ENCODE peak calls at places on chromosome 2, in seven cellular contexts. F is stimulated activated CD4-positive, alpha-beta T cell treated with anti-CD3 and anti-CD28 coated beads, Interleukin-4, amount 100 ng/mL, for 48 hours; S is CD8-positive, alpha-beta memory T cell; D is RPMI7951; C is CMK; K is stimulated activated CD8-positive, alpha-beta memory T cell treated with anti-CD3 and anti-CD28 coated beads, Interleukin-15, amount 100 ng/mL, for 48 hours; M is NCI-H1417 treated with DMSO at 0.1 percent for 48 hours. I is an unnamed sample.

GRCh38 chr2:204050681-204051080 is 114.1 kb downstream of the ICOS start:
- DNase-seq in C (no peak), D (no peak), F (no peak), S (no peak), M (no peak), K (no peak), I (no peak)

GRCh38 chr2:32678825-32679224 is 51.0 kb downstream of the TTC27 start:
- DNase-seq in D (peak), K (no peak), S (no peak), C (no peak), F (no peak), M (no peak), I (no peak)

GRCh38 chr2:194087569-194087968 is 1569.5 kb upstream of the SLC39A10 start:
- DNase-seq in F (no peak), S (no peak), D (no peak), C (no peak), M (no peak), K (no peak), I (no peak)

GRCh38 chr2:179263460-179264237 is 983 bp downstream of the SESTD1 start:
- DNase-seq in M (no peak), S (no peak), D (peak), C (no peak), F (peak), K (no peak), I (no peak)

GRCh38 chr2:211816739-211817138 is 721.9 kb downstream of the ERBB4 start:
- DNase-seq in K (no peak), D (no peak), F (no peak), C (no peak), S (no peak), M (peak), I (peak)

GRCh38 chr2:237491515-237492118 is 4.6 kb downstream of the MLPH start:
- DNase-seq in F (no peak), S (no peak), M (no peak), D (no peak), C (no peak), K (no peak), I (no peak)

GRCh38 chr2:11688222-11689069 is 18.5 kb upstream of the NTSR2 start:
- DNase-seq in F (peak), S (peak), M (no peak), K (peak), D (peak), C (peak), I (no peak)

GRCh38 chr2:32947484-32948143 is 861 bp downstream of the LTBP1 start:
- DNase-seq in S (no peak), K (no peak), F (no peak), M (no peak), D (peak), C (no peak), I (no peak)

GRCh38 chr2:17133052-17133671 is 385.1 kb downstream of the RAD51AP2 start:
- DNase-seq in S (no peak), C (no peak), K (no peak), M (no peak), D (no peak), F (no peak), I (no peak)

GRCh38 chr2:207133493-207133861 is 32.3 kb downstream of the KLF7 start:
- DNase-seq in M (peak), D (no peak), F (no peak), C (no peak), K (no peak), S (no peak), I (peak)

GRCh38 chr2:188478724-188479123 is 187.1 kb downstream of the GULP1 start:
- DNase-seq in C (no peak), S (no peak), D (peak), F (no peak), K (no peak), M (no peak), I (no peak)

GRCh38 chr2:43305006-43305405 is 78.6 kb upstream of the ZFP36L2 start:
- DNase-seq in C (no peak), M (no peak), F (no peak), D (no peak), S (no peak), K (no peak), I (no peak)

GRCh38 chr2:45028276-45028675 is 19.0 kb upstream of the SIX2 start:
- DNase-seq in S (no peak), M (no peak), D (peak), C (no peak), K (no peak), F (no peak), I (no peak)

GRCh38 chr2:14673351-14673875 is 40.9 kb downstream of the LRATD1 start:
- DNase-seq in M (no peak), D (peak), K (no peak), S (no peak), C (no peak), F (no peak), I (no peak)

GRCh38 chr2:203394519-203395227 is 66.5 kb downstream of the ABI2 start:
- DNase-seq in D (no peak), C (no peak), K (no peak), F (no peak), S (no peak), M (no peak), I (no peak)

GRCh38 chr2:71811726-71812125 is 335.9 kb downstream of the CYP26B1 start:
- DNase-seq in K (no peak), D (no peak), C (no peak), M (no peak), F (no peak), S (no peak), I (no peak)

GRCh38 chr2:105746177-105747080 is 1.7 kb downstream of the NCK2 start:
- DNase-seq in S (peak), F (peak), K (peak), M (no peak), D (no peak), C (no peak), I (no peak)

GRCh38 chr2:239690651-239691631 is 290.1 kb upstream of the HDAC4 start:
- DNase-seq in M (no peak), S (no peak), F (no peak), C (no peak), K (no peak), D (no peak), I (no peak)

GRCh38 chr2:39120771-39121522 is at the start of gene SOS1:
- DNase-seq in C (peak), S (peak), F (peak), M (peak), D (peak), K (peak), I (peak)

GRCh38 chr2:16227811-16228462 is 287.6 kb downstream of the MYCN start:
- DNase-seq in M (no peak), F (no peak), C (no peak), D (no peak), K (no peak), S (no peak), I (no peak)

GRCh38 chr2:163370169-163370886 is 365.5 kb downstream of the FIGN start:
- DNase-seq in C (no peak), S (no peak), F (no peak), K (no peak), D (peak), M (no peak), I (no peak)

GRCh38 chr2:197838036-197838435 is 33.6 kb downstream of the PLCL1 start:
- DNase-seq in M (no peak), F (peak), K (no peak), D (peak), S (no peak), C (no peak), I (no peak)

GRCh38 chr2:161134547-161135518 is 25.4 kb upstream of the TANK start:
- DNase-seq in K (no peak), D (peak), C (no peak), M (no peak), F (no peak), S (no peak), I (no peak)

GRCh38 chr2:157737636-157738035 is 109.0 kb upstream of the ACVR1C start:
- DNase-seq in C (no peak), F (no peak), M (no peak), K (no peak), D (no peak), S (no peak), I (no peak)

GRCh38 chr2:64606495-64607363 is 47.0 kb downstream of the SERTAD2 start:
- DNase-seq in S (peak), C (no peak), D (no peak), K (peak), F (peak), M (no peak), I (no peak)

GRCh38 chr2:164595031-164595430 is 26.3 kb downstream of the GRB14 start:
- DNase-seq in D (no peak), M (no peak), F (no peak), C (no peak), S (no peak), K (no peak), I (no peak)